ENCODE peak calls at places on chromosomes 5 and 9, in four cellular contexts. J, R, K and Q are unnamed samples.
A peak's percentile ranks its signal among the peaks of the same experiment; 100 is the strongest.

GRCh38 chr9:84750152-84750865 is 80.8 kb downstream of the NTRK2 start:
- DNase-seq in J (no peak), R (no peak), K (no peak), Q (no peak)

GRCh38 chr9:129472651-129473102 is 148.2 kb downstream of the C9orf50 start:
- DNase-seq in J (no peak), R (no peak), K (no peak), Q (no peak)

GRCh38 chr9:81574399-81574798 is 114.9 kb downstream of the TLE1 start:
- DNase-seq in J (no peak), R (no peak), K (no peak), Q (no peak)

GRCh38 chr5:94911285-94911684 is 292.8 kb downstream of the SLF1 start:
- DNase-seq in J (no peak), R (no peak), K (no peak), Q (no peak)

GRCh38 chr9:36772449-36773370 is 200.0 kb downstream of the MELK start:
- DNase-seq in J (no peak), R (peak; percentile 36), K (peak; percentile 20), Q (no peak)

GRCh38 chr5:67166460-67166871 is 30.1 kb downstream of the CD180 start:
- DNase-seq in J (no peak), R (no peak), K (no peak), Q (no peak)

GRCh38 chr9:33157960-33158359 is 9.2 kb downstream of the B4GALT1 start:
- DNase-seq in J (no peak), R (no peak), K (no peak), Q (no peak)

GRCh38 chr9:14296462-14296861 is 17.5 kb downstream of the NFIB start:
- DNase-seq in J (no peak), R (no peak), K (no peak), Q (no peak)

GRCh38 chr9:116322521-116322920 is 168.9 kb downstream of the PAPPA start:
- DNase-seq in J (no peak), R (no peak), K (no peak), Q (no peak)

GRCh38 chr9:109030426-109030825 is 17.1 kb upstream of the CTNNAL1 start:
- DNase-seq in J (no peak), R (no peak), K (no peak), Q (no peak)

GRCh38 chr9:103837940-103838339 is 256.2 kb upstream of the SMC2 start:
- DNase-seq in J (no peak), R (no peak), K (no peak), Q (no peak)

GRCh38 chr9:133957328-133957727 is 34.8 kb downstream of the VAV2 start:
- DNase-seq in J (no peak), R (no peak), K (no peak), Q (no peak)

GRCh38 chr9:113511856-113512761 is 48.6 kb downstream of the RGS3 start:
- DNase-seq in J (no peak), R (no peak), K (peak; percentile 55), Q (no peak)

GRCh38 chr5:13866792-13867191 is 77.7 kb downstream of the DNAH5 start:
- DNase-seq in J (no peak), R (peak; percentile 88), K (peak; percentile 47), Q (peak; percentile 71)

GRCh38 chr9:121935744-121936143 is 157.4 kb downstream of the TTLL11 start:
- DNase-seq in J (no peak), R (peak; percentile 21), K (no peak), Q (no peak)

GRCh38 chr9:121939643-121940042 is 153.5 kb downstream of the TTLL11 start:
- DNase-seq in J (no peak), R (no peak), K (no peak), Q (no peak)

GRCh38 chr9:121937248-121937647 is 155.9 kb downstream of the TTLL11 start:
- DNase-seq in J (no peak), R (no peak), K (no peak), Q (no peak)

GRCh38 chr9:121942313-121942712 is 150.8 kb downstream of the TTLL11 start:
- DNase-seq in J (no peak), R (no peak), K (no peak), Q (no peak)

DNA sequence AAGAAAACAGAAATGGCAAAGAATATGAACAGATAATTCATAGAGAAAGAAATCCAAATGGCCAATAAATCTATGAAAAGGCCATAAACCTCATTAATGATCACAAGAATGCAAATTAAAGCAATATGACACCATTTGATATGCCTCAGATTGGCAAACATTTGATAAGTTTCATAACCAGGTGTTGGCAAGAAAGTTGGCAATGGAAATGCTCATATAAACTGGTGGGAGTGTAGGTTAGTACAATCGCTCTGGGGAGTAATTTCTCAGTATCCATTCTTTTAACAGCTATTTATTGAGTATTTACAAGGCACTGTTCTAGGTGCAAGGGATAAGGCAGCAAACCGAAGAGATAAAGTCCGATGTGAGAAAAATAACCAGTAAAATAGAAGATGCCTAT is 154.5 kb downstream of the TTLL11 start:
- DNase-seq in J (no peak), R (no peak), K (no peak), Q (no peak)
- TF ChIP-seq CTCF in J (no peak), R (no peak), K (no peak), Q (no peak)

DNA sequence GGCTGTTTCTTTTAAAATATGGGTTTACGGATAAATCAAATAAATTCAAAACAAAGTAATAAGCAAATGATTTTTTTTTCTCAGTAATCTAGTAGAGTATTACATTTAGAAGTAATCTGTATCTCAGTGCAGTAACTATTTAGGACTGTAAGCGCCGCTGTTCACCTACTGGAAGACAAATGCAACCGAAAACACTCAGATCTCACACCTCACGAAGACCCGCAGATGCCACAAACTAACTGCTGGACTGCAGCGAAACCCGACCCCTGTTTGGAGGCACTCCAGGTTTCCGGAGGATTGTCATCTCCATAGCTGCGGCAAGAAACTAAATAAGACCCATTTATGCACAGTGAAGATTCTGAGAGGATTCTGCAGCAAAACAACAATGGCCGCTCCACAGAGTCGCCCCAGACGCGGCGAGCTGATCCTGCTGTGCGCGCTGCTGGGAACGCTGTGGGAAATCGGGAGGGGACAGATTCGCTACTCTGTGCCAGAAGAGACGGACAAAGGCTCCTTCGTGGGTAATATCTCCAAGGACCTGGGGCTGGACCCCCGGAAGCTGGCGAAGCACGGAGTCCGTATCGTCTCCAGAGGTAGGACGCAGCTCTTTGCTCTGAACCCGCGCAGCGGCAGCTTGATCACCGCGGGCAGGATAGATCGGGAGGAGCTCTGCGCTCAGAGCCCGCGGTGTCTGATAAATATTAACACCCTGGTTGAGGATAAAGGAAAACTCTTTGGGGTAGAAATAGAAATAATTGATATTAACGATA is at the start of gene PCDHGA8:
- DNase-seq in J (no peak), R (no peak), K (no peak), Q (no peak)
- TF ChIP-seq CTCF in J (no peak), R (no peak), K (peak; percentile 21), Q (no peak)

GRCh38 chr5:141559481-141559880 is 59.3 kb downstream of the DIAPH1 start:
- DNase-seq in J (no peak), R (no peak), K (peak; percentile 56), Q (no peak)

GRCh38 chr5:141557681-141558136 is 61.1 kb downstream of the DIAPH1 start:
- DNase-seq in J (peak; percentile 78), R (peak; percentile 88), K (peak; percentile 96), Q (peak; percentile 86)

GRCh38 chr5:141558150-141558549 is 60.6 kb downstream of the DIAPH1 start:
- DNase-seq in J (no peak), R (no peak), K (no peak), Q (no peak)

GRCh38 chr5:141560141-141560540 is 58.7 kb downstream of the DIAPH1 start:
- DNase-seq in J (no peak), R (no peak), K (no peak), Q (no peak)

GRCh38 chr5:141560725-141561483 is 57.9 kb downstream of the DIAPH1 start:
- DNase-seq in J (peak; percentile 88), R (peak; percentile 77), K (peak; percentile 97), Q (peak; percentile 67)
- TF ChIP-seq CTCF in J (peak; percentile 92), R (peak; percentile 91), K (peak; percentile 88), Q (peak; percentile 84)

GRCh38 chr9:111393971-111394370 is 63.9 kb upstream of the OR2K2 start:
- DNase-seq in J (no peak), R (no peak), K (no peak), Q (no peak)

GRCh38 chr9:111405701-111406100 is 75.7 kb upstream of the OR2K2 start:
- DNase-seq in J (no peak), R (no peak), K (no peak), Q (no peak)

GRCh38 chr9:111400564-111400898 is 70.5 kb upstream of the OR2K2 start:
- DNase-seq in J (no peak), R (no peak), K (no peak), Q (no peak)

GRCh38 chr9:111399211-111399739 is 69.3 kb upstream of the OR2K2 start:
- DNase-seq in J (no peak), R (no peak), K (no peak), Q (no peak)

GRCh38 chr9:111399772-111400563 is 69.9 kb upstream of the OR2K2 start:
- DNase-seq in J (no peak), R (no peak), K (no peak), Q (no peak)
- TF ChIP-seq CTCF in J (no peak), R (peak; percentile 13), K (peak; percentile 73), Q (peak; percentile 56)

GRCh38 chr9:90941661-90942060 is 140.0 kb downstream of the SYK start:
- DNase-seq in J (no peak), R (no peak), K (no peak), Q (no peak)
- TF ChIP-seq CTCF in J (no peak), R (no peak), K (no peak), Q (no peak)